ENCODE peak calls at places on chromosomes 3 and 15, in nine cellular contexts. W is SIG-M5; N is GM12865; R is NCI-H524; Z is ELR; L is fibroblast of lung; B is thyroid gland; I is NCI-H2081; P is activated naive CD8-positive, alpha-beta T cell treated with anti-CD3 and anti-CD28 coated beads, Interleukin-2, amount 50 U/mL, for 16 hours. O is an unnamed sample.

GRCh38 chr15:94749848-94750617 is 518.7 kb downstream of the MCTP2 start:
- DNase-seq in I (no peak), R (no peak), B (no peak), W (no peak), P (no peak), Z (no peak), L (peak; percentile 77), N (no peak), O (no peak)

GRCh38 chr3:41075958-41076357 is 123.3 kb upstream of the CTNNB1 start:
- DNase-seq in I (no peak), W (no peak), B (peak; percentile 9), N (no peak), P (no peak), L (no peak), R (no peak), Z (no peak), O (peak; percentile 27)

GRCh38 chr15:32641517-32642059 is at the start of gene SCG5:
- DNase-seq in B (peak; percentile 48), R (no peak), N (no peak), W (no peak), I (peak; percentile 87), P (no peak), Z (no peak), L (peak; percentile 48), O (no peak)

GRCh38 chr3:30347679-30348216 is 258.7 kb upstream of the TGFBR2 start:
- DNase-seq in N (peak; percentile 24), R (peak; percentile 66), L (peak; percentile 79), P (peak; percentile 7), B (no peak), W (no peak), I (no peak), Z (peak; percentile 98), O (peak; percentile 99)

GRCh38 chr3:185175370-185175987 is 22.6 kb upstream of the C3orf70 start:
- DNase-seq in W (no peak), B (no peak), R (peak; percentile 57), I (no peak), Z (no peak), N (peak; percentile 60), L (peak; percentile 30), P (no peak), O (peak; percentile 82)

GRCh38 chr3:186790261-186790981 is 7.0 kb downstream of the EIF4A2 start:
- DNase-seq in R (peak; percentile 24), P (no peak), I (peak; percentile 34), N (peak; percentile 72), W (no peak), B (no peak), Z (peak; percentile 81), L (peak; percentile 67), O (peak; percentile 57)

GRCh38 chr3:192011137-192011536 is 550.2 kb downstream of the PYDC2 start:
- DNase-seq in R (no peak), W (no peak), L (no peak), B (no peak), N (no peak), Z (no peak), I (no peak), P (no peak), O (peak; percentile 22)

GRCh38 chr3:12993022-12993622 is 80.1 kb downstream of the IQSEC1 start:
- DNase-seq in B (peak; percentile 68), W (no peak), P (no peak), N (no peak), Z (peak; percentile 29), L (no peak), R (no peak), I (no peak), O (peak; percentile 38)

GRCh38 chr15:45849136-45849535 is 214.3 kb downstream of the SQOR start:
- DNase-seq in R (no peak), P (no peak), W (no peak), N (no peak), L (no peak), I (no peak), Z (no peak), B (no peak), O (no peak)

GRCh38 chr3:172613845-172614244 is 90.6 kb upstream of the TNFSF10 start:
- DNase-seq in I (no peak), N (no peak), P (no peak), R (no peak), W (no peak), L (no peak), Z (no peak), B (no peak), O (no peak)

GRCh38 chr15:23372284-23372683 is 17.7 kb downstream of the GOLGA8S start:
- DNase-seq in L (no peak), W (no peak), R (no peak), I (no peak), N (no peak), P (no peak), Z (no peak), B (no peak), O (peak; percentile 97)

GRCh38 chr3:171950373-171950772 is 89.0 kb upstream of the FNDC3B start:
- DNase-seq in P (no peak), I (peak; percentile 42), N (no peak), R (no peak), Z (peak; percentile 72), L (peak; percentile 53), B (no peak), W (no peak), O (peak; percentile 63)

GRCh38 chr3:99031778-99032177 is 130.3 kb upstream of the DCBLD2 start:
- DNase-seq in Z (no peak), R (no peak), I (no peak), P (no peak), N (no peak), L (no peak), B (no peak), W (no peak), O (no peak)

GRCh38 chr3:60053518-60054265 is 1003.9 kb upstream of the CFAP20DC start:
- DNase-seq in I (no peak), W (no peak), B (no peak), P (peak; percentile 15), N (no peak), Z (no peak), L (peak; percentile 56), R (no peak), O (peak; percentile 41)

GRCh38 chr15:92636950-92637481 is 18.6 kb downstream of the FAM174B start:
- DNase-seq in P (no peak), R (no peak), B (peak; percentile 95), L (no peak), W (no peak), Z (no peak), I (peak; percentile 85), N (peak; percentile 72), O (no peak)

GRCh38 chr15:84669726-84670125 is 11.7 kb upstream of the NMB start:
- DNase-seq in W (no peak), N (no peak), R (no peak), I (no peak), P (no peak), B (no peak), Z (peak; percentile 63), L (no peak), O (no peak)

GRCh38 chr3:107965141-107965540 is 125.7 kb downstream of the CD47 start:
- DNase-seq in I (no peak), R (no peak), W (no peak), N (no peak), Z (no peak), L (no peak), B (no peak), P (no peak), O (no peak)

GRCh38 chr3:56980798-56981390 is 79.6 kb upstream of the SPATA12 start:
- DNase-seq in N (no peak), L (peak; percentile 99), P (no peak), B (no peak), I (no peak), Z (peak; percentile 96), R (no peak), W (peak; percentile 92), O (peak; percentile 99)

GRCh38 chr15:78457101-78457500 is 19.1 kb downstream of the IREB2 start:
- DNase-seq in L (peak; percentile 78), I (peak; percentile 34), P (no peak), N (no peak), R (no peak), B (no peak), Z (peak; percentile 42), W (no peak), O (peak; percentile 63)

GRCh38 chr3:140365872-140366697 is 311.8 kb upstream of the TRIM42 start:
- DNase-seq in I (peak; percentile 14), L (no peak), N (no peak), P (no peak), B (no peak), W (no peak), Z (no peak), R (no peak), O (no peak)

O was measured in RPMI7951.